ENCODE peak calls at places on chromosomes 16 and 17, in seven cellular contexts. H is cardiac muscle cell, F is EH, P is skeletal muscle cell, L is mesothelial cell of epicardium, C is C1 segment of cervical spinal cord, U is ELR. N is an unnamed sample.

GRCh38 chr16:79278506-79278905 is 322.0 kb downstream of the MAF start:
- DNase-seq in F (no peak), H (no peak), L (no peak), C (no peak), U (no peak), P (no peak), N (no peak)

GRCh38 chr17:7294614-7295153 is at the start of gene YBX2:
- DNase-seq in L (peak), P (no peak), H (peak), C (no peak), F (peak), U (peak), N (peak)

GRCh38 chr17:28743243-28744103 is at the start of gene TRAF4:
- DNase-seq in H (peak), F (peak), L (peak), P (no peak), U (peak), C (no peak), N (peak)

GRCh38 chr16:68992521-68992920 is 112.9 kb upstream of the HAS3 start:
- DNase-seq in P (no peak), F (peak), U (peak), H (no peak), C (no peak), L (no peak), N (no peak)

GRCh38 chr17:282000-282911 is 70.4 kb downstream of the RPH3AL start:
- DNase-seq in H (no peak), C (no peak), U (no peak), P (no peak), F (no peak), L (no peak), N (no peak)

GRCh38 chr16:35352431-35352830 is 1893.0 kb downstream of the TP53TG3F start:
- DNase-seq in C (no peak), H (no peak), F (no peak), P (no peak), L (no peak), U (no peak), N (no peak)

GRCh38 chr16:66713076-66713475 is 16.5 kb upstream of the CMTM4 start:
- DNase-seq in C (no peak), P (no peak), H (no peak), F (no peak), L (no peak), U (no peak), N (no peak)

GRCh38 chr17:8185580-8186445 is 4.2 kb downstream of the BORCS6 start:
- DNase-seq in H (peak), P (no peak), U (peak), L (peak), F (peak), C (no peak), N (peak)

GRCh38 chr17:67779098-67779672 is 46.1 kb upstream of the BPTF start:
- DNase-seq in L (no peak), U (peak), P (peak), H (peak), F (peak), C (no peak), N (no peak)

GRCh38 chr17:40323731-40324650 is 15.0 kb downstream of the RARA start:
- DNase-seq in P (no peak), L (no peak), C (no peak), H (no peak), U (peak), F (peak), N (peak)

N was measured in natural killer cell treated with Interleukin-12 subunit alpha and Interleukin-12 subunit beta and Interleukin-15 and Interleukin-18, amount 100 ng/mL, for 72 hours.